ENCODE peak calls at places on chromosome 21, in eight cellular contexts. T is epithelial cell of proximal tubule, C is body of pancreas, G is AG04450, A is adrenal gland, O is SK-N-SH, Z is cardiac fibroblast, J is astrocyte of the spinal cord. P is an unnamed sample.

GRCh38 chr21:41374867-41375533 is 13.2 kb downstream of the MX2 start:
- DNase-seq in T (no peak), O (no peak), Z (no peak), A (no peak), G (no peak), C (no peak), J (no peak), P (no peak)

GRCh38 chr21:14267071-14267470 is 51.1 kb downstream of the RBM11 start:
- DNase-seq in J (no peak), C (no peak), G (no peak), O (no peak), A (no peak), T (no peak), Z (no peak), P (no peak)

GRCh38 chr21:34335316-34335715 is 28.5 kb upstream of the KCNE2 start:
- DNase-seq in Z (no peak), O (no peak), A (no peak), C (no peak), G (no peak), T (no peak), J (no peak), P (no peak)

GRCh38 chr21:38831526-38832467 is 26.1 kb downstream of the ETS2 start:
- DNase-seq in C (peak), A (peak), G (peak), O (no peak), T (peak), Z (peak), J (peak), P (peak)

GRCh38 chr21:26709090-26709489 is 136.0 kb upstream of the CYYR1 start:
- DNase-seq in J (no peak), G (no peak), Z (peak), A (no peak), T (no peak), C (no peak), O (no peak), P (no peak)

GRCh38 chr21:17488620-17489019 is 24.2 kb upstream of the CXADR start:
- DNase-seq in A (no peak), J (no peak), Z (no peak), G (no peak), T (no peak), C (no peak), O (no peak), P (no peak)

GRCh38 chr21:34702341-34702807 is 33.6 kb downstream of the CLIC6 start:
- DNase-seq in G (peak), A (no peak), Z (peak), O (no peak), T (no peak), J (no peak), C (peak), P (no peak)

GRCh38 chr21:41662761-41663160 is 104.1 kb downstream of the RIPK4 start:
- DNase-seq in Z (no peak), G (no peak), J (no peak), A (no peak), O (no peak), T (no peak), C (no peak), P (no peak)

GRCh38 chr21:16418663-16419062 is 688.9 kb downstream of the USP25 start:
- DNase-seq in G (no peak), J (no peak), T (no peak), C (no peak), A (no peak), Z (no peak), O (no peak), P (no peak)

GRCh38 chr21:16302851-16303282 is 573.1 kb downstream of the USP25 start:
- DNase-seq in G (no peak), O (no peak), C (peak), Z (peak), T (no peak), J (peak), A (no peak), P (no peak)

GRCh38 chr21:26842300-26842699 is 2.9 kb downstream of the ADAMTS1 start:
- DNase-seq in G (no peak), C (no peak), A (no peak), T (no peak), O (no peak), J (no peak), Z (peak), P (no peak)

GRCh38 chr21:38319781-38320180 is 63.0 kb downstream of the KCNJ15 start:
- DNase-seq in O (no peak), T (no peak), Z (peak), G (no peak), A (no peak), J (no peak), C (no peak), P (no peak)

GRCh38 chr21:14243877-14244276 is 27.9 kb downstream of the RBM11 start:
- DNase-seq in O (no peak), A (no peak), G (no peak), Z (no peak), C (no peak), T (no peak), J (no peak), P (no peak)

GRCh38 chr21:37375866-37376574 is 9.4 kb downstream of the DYRK1A start:
- DNase-seq in J (no peak), G (no peak), A (no peak), Z (no peak), T (no peak), O (no peak), C (no peak), P (no peak)

GRCh38 chr21:26127918-26128317 is 42.7 kb downstream of the APP start:
- DNase-seq in T (no peak), O (no peak), A (peak), G (no peak), Z (peak), C (peak), J (peak), P (no peak)

GRCh38 chr21:27564684-27565280 is 597.9 kb upstream of the ADAMTS5 start:
- DNase-seq in T (no peak), A (peak), O (peak), C (peak), G (peak), J (peak), Z (peak), P (peak)

GRCh38 chr21:25791321-25791720 is 56.5 kb downstream of the GABPA start:
- DNase-seq in T (no peak), C (no peak), Z (no peak), A (no peak), G (no peak), O (no peak), J (no peak), P (no peak)

GRCh38 chr21:43890042-43890441 is 25.0 kb downstream of the AGPAT3 start:
- DNase-seq in G (no peak), A (no peak), T (no peak), Z (no peak), J (no peak), C (no peak), O (no peak), P (no peak)

GRCh38 chr21:43894206-43894577 is 29.2 kb downstream of the AGPAT3 start:
- DNase-seq in G (no peak), A (no peak), T (no peak), J (no peak), O (no peak), C (no peak), Z (no peak), P (no peak)

GRCh38 chr21:43892334-43892733 is 27.3 kb downstream of the AGPAT3 start:
- DNase-seq in G (no peak), O (no peak), A (no peak), T (no peak), C (no peak), J (no peak), Z (no peak), P (no peak)

GRCh38 chr21:43892984-43893535 is 28.0 kb downstream of the AGPAT3 start:
- DNase-seq in O (no peak), C (no peak), J (no peak), A (no peak), G (no peak), T (no peak), Z (no peak), P (no peak)

DNA sequence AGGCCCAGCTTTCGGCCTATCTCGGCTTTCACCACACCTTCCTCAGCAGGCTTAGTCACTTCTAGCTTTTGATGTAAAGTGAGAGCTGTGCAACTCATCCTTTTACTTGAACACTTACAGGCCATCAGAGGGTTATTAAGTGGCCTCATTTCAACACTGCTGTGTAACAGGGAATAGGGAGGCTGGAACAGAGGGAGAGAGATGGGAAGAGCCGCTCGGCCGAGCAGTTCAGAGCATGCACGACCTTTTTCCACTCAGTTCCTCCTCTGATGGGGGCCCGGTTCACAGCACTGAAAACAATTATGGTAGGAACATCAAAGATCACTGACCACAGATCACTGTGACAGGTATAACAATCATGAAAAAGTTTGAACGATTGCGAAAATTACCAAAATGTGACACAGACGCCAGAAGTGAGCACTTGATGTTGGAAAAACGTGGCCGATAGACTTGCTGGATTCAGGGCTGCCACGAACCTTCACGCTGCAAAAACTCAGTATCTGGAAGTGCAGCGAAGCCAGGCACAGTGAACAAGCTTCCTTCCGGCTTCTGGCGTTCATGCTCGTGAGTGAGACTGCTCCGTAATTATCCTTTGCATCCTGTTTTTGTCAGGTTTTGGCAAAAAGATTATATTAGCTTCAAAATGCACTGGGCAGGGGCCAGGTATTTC is 28.6 kb downstream of the AGPAT3 start:
- DNase-seq in J (no peak), Z (no peak), A (no peak), G (no peak), C (no peak), T (no peak), O (no peak), P (no peak)
- H3K4me3 ChIP-seq in J (no peak), Z (no peak), A (no peak), G (no peak), C (no peak), T (no peak), O (no peak), P (no peak)

GRCh38 chr21:42669069-42669468 is 15.6 kb downstream of the PDE9A start:
- DNase-seq in O (no peak), J (no peak), Z (peak), G (no peak), C (no peak), A (no peak), T (no peak), P (peak)
- TF ChIP-seq CTCF in O (no peak), J (peak), Z (peak), G (no peak), C (no peak), A (no peak), T (no peak), P (no peak)

DNA sequence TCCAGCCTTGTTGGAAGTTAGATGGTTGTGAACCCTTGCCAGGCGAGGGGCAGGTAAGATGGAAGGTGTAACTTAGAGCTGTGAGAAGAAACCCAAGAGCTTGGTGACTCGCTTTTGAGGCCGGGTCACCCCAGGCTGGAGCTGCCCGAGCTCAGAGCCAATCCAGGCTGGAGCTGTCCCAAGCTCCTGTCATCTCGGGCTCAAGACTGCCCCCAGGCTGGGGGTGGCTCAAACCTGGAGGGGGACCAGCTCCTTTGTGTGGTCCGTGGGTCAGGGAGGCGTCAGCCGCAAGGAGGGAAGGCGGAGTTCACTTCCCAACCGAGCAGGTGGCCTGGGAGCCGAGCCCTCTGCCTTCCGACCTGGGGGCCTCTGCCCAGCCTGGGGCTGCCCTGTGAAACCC is 2.0 kb downstream of the HUNK start:
- DNase-seq in G (no peak), Z (no peak), C (peak), J (no peak), O (no peak), T (no peak), A (no peak), P (peak)
- H3K4me3 ChIP-seq in G (no peak), Z (no peak), C (no peak), J (no peak), O (no peak), T (no peak), A (no peak), P (no peak)

DNA sequence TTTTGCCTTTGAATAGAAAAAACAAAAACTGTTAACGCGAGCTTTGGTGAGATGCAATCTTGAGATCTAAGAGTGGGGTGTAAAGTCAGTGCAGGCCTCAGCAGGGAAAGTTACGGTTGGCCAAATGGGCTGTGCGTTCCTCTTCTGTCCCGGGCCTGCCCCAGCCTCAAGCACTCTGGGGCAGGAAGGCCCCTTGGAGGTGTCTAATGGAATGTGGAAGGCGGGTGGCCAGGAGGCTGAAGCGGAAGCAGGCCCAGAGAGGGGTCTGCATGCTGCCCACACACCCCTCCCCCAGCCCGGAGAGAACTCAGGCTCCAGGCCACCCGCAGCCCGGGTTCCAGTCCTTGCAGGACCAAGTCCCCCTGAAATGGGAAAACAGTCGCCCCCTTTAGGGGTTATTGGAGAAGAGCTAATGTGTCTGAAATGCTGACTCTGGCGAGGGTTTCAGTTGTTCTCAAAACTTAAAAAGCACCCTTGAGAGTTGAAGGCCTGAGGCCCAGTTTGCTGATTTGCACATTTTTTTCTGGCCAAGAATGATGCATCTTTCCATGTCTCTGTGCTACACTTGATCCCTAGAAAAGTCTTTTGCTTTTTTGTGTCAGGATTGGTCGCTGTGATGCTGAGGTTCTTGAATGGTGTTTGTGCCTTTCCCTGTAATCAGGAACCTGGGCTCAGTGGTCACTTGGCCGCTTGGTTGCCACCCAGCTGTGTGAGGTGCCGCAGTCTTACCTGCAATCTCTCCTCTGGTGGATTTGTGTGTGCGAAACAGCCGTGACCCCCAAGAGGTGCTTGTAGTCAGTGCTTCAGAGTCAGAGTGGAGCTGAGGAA is 2.0 kb downstream of the COL18A1 start:
- DNase-seq in C (peak), T (no peak), Z (peak), J (peak), A (peak), G (no peak), O (no peak), P (no peak)
- TF ChIP-seq CTCF in C (no peak), T (peak), Z (no peak), J (peak), A (no peak), G (no peak), O (no peak), P (no peak)

GRCh38 chr21:36188081-36188681 is 31.6 kb downstream of the DOP1B start:
- DNase-seq in G (no peak), J (no peak), T (no peak), C (peak), A (no peak), Z (no peak), O (no peak), P (peak)

GRCh38 chr21:36190736-36191135 is 34.1 kb downstream of the DOP1B start:
- DNase-seq in O (no peak), J (no peak), C (no peak), A (no peak), Z (no peak), G (no peak), T (no peak), P (no peak)

GRCh38 chr21:36186506-36187399 is 30.1 kb downstream of the DOP1B start:
- DNase-seq in C (no peak), O (no peak), A (no peak), T (no peak), J (no peak), G (no peak), Z (no peak), P (no peak)

GRCh38 chr21:36185498-36185897 is 28.9 kb downstream of the DOP1B start:
- DNase-seq in A (no peak), J (no peak), T (no peak), G (no peak), C (no peak), Z (no peak), O (no peak), P (no peak)

DNA sequence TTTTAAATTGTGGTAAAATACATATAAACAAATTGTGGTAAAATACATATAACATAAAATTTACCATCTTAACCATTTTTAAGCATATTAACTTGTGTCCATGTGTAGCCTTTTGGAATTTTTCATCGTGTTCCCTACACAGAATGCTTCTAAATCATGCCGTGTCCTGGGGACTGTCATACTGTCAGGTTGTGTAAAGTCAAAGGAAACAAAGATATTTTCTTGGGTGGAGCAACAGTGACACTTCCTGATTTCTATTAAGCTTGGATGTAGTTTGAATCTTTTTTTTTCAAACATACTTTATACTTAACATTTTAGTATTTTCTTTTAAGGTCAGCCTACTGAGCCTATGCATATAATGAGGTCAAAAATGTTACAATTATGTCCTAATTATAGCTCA is 32.3 kb downstream of the DOP1B start:
- DNase-seq in A (no peak), G (no peak), J (no peak), Z (no peak), T (no peak), C (no peak), O (no peak), P (no peak)
- H3K4me3 ChIP-seq in A (no peak), G (no peak), J (no peak), Z (no peak), T (no peak), C (no peak), O (no peak), P (no peak)